ENCODE peak calls at places on chromosomes 11 and 22, in ten cellular contexts. F, D, X, G, R, O, J, L, V and E are unnamed samples.

GRCh38 chr11:125413226-125413625 is 82.8 kb downstream of the FEZ1 start:
- DNase-seq in R (no peak), O (no peak), J (no peak), X (no peak), D (no peak), F (no peak), L (no peak), G (no peak), V (no peak), E (no peak)

GRCh38 chr11:115920087-115920461 is 415.9 kb upstream of the CADM1 start:
- DNase-seq in D (no peak), O (no peak), G (no peak), V (no peak), J (no peak), F (no peak), X (no peak), R (no peak), L (no peak), E (no peak)

GRCh38 chr11:122202161-122202950 is 86.3 kb upstream of the BLID start:
- DNase-seq in R (no peak), F (no peak), J (peak), L (peak), X (no peak), G (no peak), O (no peak), D (peak), V (peak), E (no peak)

GRCh38 chr11:45556851-45557707 is 108.3 kb downstream of the CHST1 start:
- DNase-seq in F (no peak), G (no peak), J (no peak), V (no peak), R (no peak), O (no peak), D (no peak), X (no peak), L (peak), E (no peak)

GRCh38 chr11:36007127-36007824 is 63.4 kb downstream of the LDLRAD3 start:
- DNase-seq in F (no peak), R (no peak), O (no peak), X (no peak), G (no peak), D (no peak), J (no peak), V (no peak), L (no peak), E (no peak)

GRCh38 chr11:118641463-118642019 is 34.1 kb downstream of the PHLDB1 start:
- DNase-seq in J (no peak), V (no peak), O (no peak), X (no peak), L (no peak), R (no peak), F (no peak), G (peak), D (peak), E (no peak)

GRCh38 chr11:46666982-46667590 is 33.3 kb downstream of the ARHGAP1 start:
- DNase-seq in L (no peak), J (no peak), O (no peak), G (no peak), D (no peak), V (no peak), F (no peak), X (no peak), R (no peak), E (no peak)

GRCh38 chr11:130999992-131000770 is 83.9 kb upstream of the SNX19 start:
- DNase-seq in X (no peak), D (no peak), L (peak), G (no peak), R (no peak), V (peak), O (no peak), F (no peak), J (no peak), E (no peak)

GRCh38 chr11:19025799-19026406 is 34.6 kb downstream of the MRGPRX2 start:
- DNase-seq in F (no peak), V (peak), J (no peak), G (no peak), R (no peak), O (no peak), L (peak), X (no peak), D (no peak), E (no peak)

GRCh38 chr11:44840526-44840925 is 110.2 kb downstream of the TP53I11 start:
- DNase-seq in V (no peak), L (no peak), G (peak), R (no peak), J (no peak), D (no peak), X (no peak), F (no peak), O (no peak), E (no peak)

GRCh38 chr11:104333977-104334376 is 170.0 kb upstream of the PDGFD start:
- DNase-seq in J (peak), G (no peak), V (no peak), R (no peak), F (no peak), L (peak), X (no peak), D (no peak), O (no peak), E (no peak)

GRCh38 chr22:44139773-44140172 is 41.0 kb upstream of the PARVG start:
- DNase-seq in G (no peak), F (no peak), L (no peak), J (no peak), V (no peak), D (no peak), X (no peak), R (no peak), O (no peak), E (no peak)

GRCh38 chr22:46323126-46323525 is 12.4 kb upstream of the TRMU start:
- DNase-seq in O (no peak), R (no peak), G (no peak), V (no peak), J (no peak), F (no peak), X (no peak), L (no peak), D (no peak), E (no peak)

GRCh38 chr22:46612341-46612903 is 7.8 kb upstream of the GRAMD4 start:
- DNase-seq in X (no peak), R (no peak), G (no peak), V (no peak), L (no peak), J (no peak), D (no peak), O (no peak), F (no peak), E (no peak)

GRCh38 chr11:503179-503981 is 3.7 kb downstream of the RNH1 start:
- DNase-seq in O (no peak), X (no peak), F (no peak), V (no peak), R (peak), L (peak), D (no peak), G (no peak), J (no peak), E (no peak)

GRCh38 chr11:126140932-126141291 is 70.5 kb downstream of the RPUSD4 start:
- DNase-seq in F (no peak), D (peak), J (no peak), X (no peak), V (peak), O (no peak), G (peak), R (no peak), L (peak), E (no peak)

GRCh38 chr11:1639102-1639620 is 9.6 kb downstream of the KRTAP5-5 start:
- DNase-seq in R (no peak), D (peak), F (no peak), X (no peak), G (peak), V (no peak), O (no peak), L (no peak), J (no peak), E (no peak)

GRCh38 chr11:14904745-14905103 is 12.7 kb upstream of the CYP2R1 start:
- DNase-seq in L (peak), F (no peak), V (no peak), O (peak), G (no peak), R (peak), X (peak), D (peak), J (peak), E (peak)

GRCh38 chr11:44955019-44955738 is 4.5 kb upstream of the TP53I11 start:
- DNase-seq in J (no peak), L (peak), V (peak), X (no peak), D (peak), F (no peak), G (no peak), R (no peak), O (no peak), E (no peak)